ENCODE peak calls at places on chromosome 17, in seven cellular contexts. F is ELF-1, U is osteoblast, Q is left cardiac atrium, P is Panc1, Z is WTC11, C is hepatic stellate cell. M is an unnamed sample.

GRCh38 chr17:76681222-76682137 is 29.3 kb downstream of the MXRA7 start:
- DNase-seq in C (peak; percentile 72), Z (peak; percentile 89), P (peak; percentile 45), U (peak; percentile 90), F (peak; percentile 92), Q (peak; percentile 80), M (no peak)

GRCh38 chr17:14745541-14745940 is 444.7 kb downstream of the HS3ST3B1 start:
- DNase-seq in F (no peak), Z (no peak), P (no peak), U (no peak), C (no peak), Q (no peak), M (no peak)

GRCh38 chr17:37694734-37695133 is 50.1 kb downstream of the HNF1B start:
- DNase-seq in P (no peak), Q (no peak), C (no peak), Z (no peak), F (no peak), U (no peak), M (no peak)

GRCh38 chr17:26731005-26731921 is 562.7 kb upstream of the WSB1 start:
- DNase-seq in C (no peak), F (peak; percentile 1), U (no peak), P (no peak), Z (no peak), Q (peak; percentile 14), M (peak; percentile 87)

GRCh38 chr17:59299400-59300092 is 31.9 kb upstream of the YPEL2 start:
- DNase-seq in Z (no peak), P (no peak), Q (no peak), F (no peak), C (no peak), U (peak; percentile 22), M (no peak)

GRCh38 chr17:82823004-82823403 is 16.8 kb downstream of the ZNF750 start:
- DNase-seq in F (no peak), P (no peak), U (no peak), Q (no peak), C (no peak), Z (peak; percentile 69), M (no peak)

GRCh38 chr17:58504826-58505351 is 9.5 kb downstream of the MTMR4 start:
- DNase-seq in F (no peak), Q (no peak), Z (no peak), U (no peak), C (no peak), P (no peak), M (no peak)

GRCh38 chr17:1532836-1533602 is 16.6 kb upstream of the INPP5K start:
- DNase-seq in Z (peak; percentile 75), P (no peak), U (no peak), F (peak; percentile 60), C (no peak), Q (no peak), M (no peak)

GRCh38 chr17:3004150-3004801 is 59.1 kb downstream of the OR1D5 start:
- DNase-seq in Z (no peak), Q (peak; percentile 99), U (peak; percentile 100), C (peak; percentile 99), P (peak; percentile 61), F (no peak), M (no peak)

GRCh38 chr17:3890082-3890892 is 2.6 kb downstream of the CAMKK1 start:
- DNase-seq in U (peak; percentile 100), C (peak; percentile 93), P (no peak), Z (no peak), Q (peak; percentile 79), F (peak; percentile 35), M (no peak)

GRCh38 chr17:2406903-2407790 is 6.3 kb upstream of the MNT start:
- DNase-seq in F (peak; percentile 63), U (peak; percentile 96), Z (no peak), P (no peak), C (peak; percentile 85), Q (peak; percentile 79), M (no peak)

GRCh38 chr17:79002796-79003593 is 6.6 kb downstream of the CANT1 start:
- DNase-seq in C (no peak), F (no peak), Z (no peak), U (peak; percentile 41), P (no peak), Q (no peak), M (no peak)

GRCh38 chr17:69323806-69324205 is 3.1 kb downstream of the ABCA5 start:
- DNase-seq in F (no peak), P (no peak), Z (no peak), U (no peak), C (no peak), Q (no peak), M (no peak)

GRCh38 chr17:76714822-76715461 is 4.2 kb upstream of the MXRA7 start:
- DNase-seq in C (peak; percentile 38), F (peak; percentile 53), U (peak; percentile 59), P (no peak), Q (peak; percentile 75), Z (peak; percentile 73), M (no peak)

GRCh38 chr17:76237859-76238313 is 2.4 kb downstream of the RNF157 start:
- DNase-seq in F (no peak), Z (no peak), Q (no peak), P (no peak), U (no peak), C (no peak), M (no peak)

GRCh38 chr17:38605852-38606645 is at the start of gene SRCIN1:
- DNase-seq in P (no peak), C (no peak), F (peak; percentile 87), Z (peak; percentile 74), U (peak; percentile 88), Q (peak; percentile 66), M (no peak)

GRCh38 chr17:76407509-76407908 is 23.1 kb downstream of the SPHK1 start:
- DNase-seq in C (no peak), Q (no peak), Z (no peak), U (no peak), P (no peak), F (no peak), M (no peak)

GRCh38 chr17:42673266-42673884 is 3.4 kb downstream of the PLEKHH3 start:
- DNase-seq in U (no peak), Z (no peak), P (no peak), C (no peak), F (no peak), Q (no peak), M (no peak)

GRCh38 chr17:65023791-65024190 is 32.7 kb downstream of the GNA13 start:
- DNase-seq in Z (no peak), U (no peak), Q (no peak), P (no peak), F (no peak), C (no peak), M (no peak)

GRCh38 chr17:48429638-48430586 is at the start of gene SKAP1:
- DNase-seq in Q (no peak), F (peak; percentile 41), U (no peak), C (no peak), Z (peak; percentile 68), P (no peak), M (no peak)

GRCh38 chr17:21275579-21276339 is 8.8 kb upstream of the MAP2K3 start:
- DNase-seq in F (peak; percentile 90), Q (peak; percentile 95), P (no peak), Z (peak; percentile 93), C (peak; percentile 98), U (peak; percentile 99), M (peak; percentile 93)

GRCh38 chr17:40106089-40106759 is 5.8 kb upstream of the NR1D1 start:
- DNase-seq in C (no peak), P (no peak), F (no peak), Q (no peak), Z (no peak), U (no peak), M (no peak)

GRCh38 chr17:19371259-19372003 is 6.9 kb upstream of the MAPK7 start:
- DNase-seq in Q (no peak), Z (no peak), F (no peak), C (no peak), P (no peak), U (no peak), M (no peak)

GRCh38 chr17:59848385-59848668 is 44.4 kb downstream of the TUBD1 start:
- DNase-seq in Q (no peak), F (no peak), C (no peak), U (no peak), P (no peak), Z (no peak), M (no peak)

GRCh38 chr17:18965530-18966236 is 13.7 kb downstream of the SLC5A10 start:
- DNase-seq in U (peak; percentile 82), Q (no peak), C (no peak), P (no peak), Z (no peak), F (no peak), M (no peak)

M was measured in vagina.